ENCODE peak calls at places on chromosomes 13 and 19, in eight cellular contexts. B is NB4, H is tibial nerve, Z is neural progenitor cell, G is adrenal gland, Y is fibroblast of the aortic adventitia, O is astrocyte of the spinal cord, F is psoas muscle. T is an unnamed sample.

GRCh38 chr13:107534548-107534947 is 680.8 kb downstream of the LIG4 start:
- DNase-seq in B (no peak), H (no peak), Z (no peak), G (no peak), Y (no peak), O (peak), F (no peak), T (no peak)

GRCh38 chr19:12783226-12783848 is 7.9 kb upstream of the JUNB start:
- DNase-seq in B (peak), H (no peak), Z (no peak), G (no peak), Y (no peak), O (no peak), F (no peak), T (peak)

GRCh38 chr13:19985219-19985556 is 26.7 kb downstream of the ZMYM2 start:
- DNase-seq in B (no peak), H (no peak), Z (no peak), G (no peak), Y (no peak), O (no peak), F (no peak), T (no peak)

GRCh38 chr19:31378404-31378803 is 29.2 kb upstream of the TSHZ3 start:
- DNase-seq in B (no peak), H (no peak), Z (no peak), G (no peak), Y (peak), O (peak), F (no peak), T (no peak)

GRCh38 chr19:54206831-54207177 is 6.1 kb downstream of the RPS9 start:
- DNase-seq in B (no peak), H (no peak), Z (no peak), G (no peak), Y (no peak), O (no peak), F (no peak), T (peak)

GRCh38 chr13:45055902-45056648 is 64.2 kb upstream of the GTF2F2 start:
- DNase-seq in B (no peak), H (no peak), Z (peak), G (no peak), Y (peak), O (peak), F (no peak), T (no peak)

GRCh38 chr19:16566161-16566560 is 6.1 kb downstream of the SLC35E1 start:
- DNase-seq in B (no peak), H (no peak), Z (no peak), G (no peak), Y (no peak), O (no peak), F (no peak), T (no peak)

GRCh38 chr13:107681611-107682010 is 533.7 kb downstream of the LIG4 start:
- DNase-seq in B (no peak), H (no peak), Z (no peak), G (no peak), Y (no peak), O (no peak), F (no peak), T (no peak)

GRCh38 chr19:49338691-49339363 is 3.6 kb downstream of the CD37 start:
- DNase-seq in B (no peak), H (peak), Z (peak), G (peak), Y (no peak), O (peak), F (peak), T (peak)

GRCh38 chr19:39913682-39914333 is 20.6 kb downstream of the FCGBP start:
- DNase-seq in B (no peak), H (no peak), Z (no peak), G (no peak), Y (no peak), O (no peak), F (no peak), T (no peak)

GRCh38 chr19:50003810-50004419 is 21.3 kb downstream of the VRK3 start:
- DNase-seq in B (peak), H (no peak), Z (no peak), G (peak), Y (peak), O (peak), F (peak), T (peak)

GRCh38 chr19:30119180-30119920 is 177.3 kb downstream of the URI1 start:
- DNase-seq in B (no peak), H (no peak), Z (no peak), G (no peak), Y (no peak), O (no peak), F (no peak), T (no peak)

GRCh38 chr19:42051166-42052115 is 18.6 kb downstream of the GRIK5 start:
- DNase-seq in B (no peak), H (no peak), Z (no peak), G (no peak), Y (no peak), O (no peak), F (no peak), T (peak)

GRCh38 chr13:37138169-37138568 is 32.7 kb upstream of the CSNK1A1L start:
- DNase-seq in B (no peak), H (no peak), Z (no peak), G (no peak), Y (no peak), O (no peak), F (no peak), T (no peak)

GRCh38 chr19:29535432-29535831 is 9.6 kb downstream of the VSTM2B start:
- DNase-seq in B (no peak), H (no peak), Z (peak), G (no peak), Y (no peak), O (no peak), F (no peak), T (no peak)

GRCh38 chr19:12967907-12968306 is 1.5 kb upstream of the DAND5 start:
- DNase-seq in B (no peak), H (no peak), Z (no peak), G (no peak), Y (no peak), O (no peak), F (no peak), T (no peak)

GRCh38 chr19:16293133-16294085 is 31.2 kb upstream of the KLF2 start:
- DNase-seq in B (peak), H (peak), Z (no peak), G (peak), Y (peak), O (peak), F (peak), T (no peak)

DNA sequence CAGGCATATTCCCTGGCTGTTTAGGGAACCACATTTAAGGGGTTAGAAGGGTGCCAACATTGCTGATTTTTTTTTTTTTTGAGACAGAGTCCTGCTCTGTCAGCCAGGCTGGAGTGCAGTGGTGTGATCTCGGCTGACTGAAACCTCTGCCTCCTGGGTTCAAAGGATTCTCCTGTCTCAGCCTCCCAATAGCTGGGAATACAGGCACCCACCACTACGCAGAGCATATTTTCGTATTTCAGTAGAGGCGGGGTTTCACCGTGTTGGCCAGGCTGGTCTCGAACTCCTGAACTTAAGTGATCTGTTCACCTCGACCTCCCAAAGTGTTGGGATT is 7.8 kb upstream of the CRX start:
- DNase-seq in B (no peak), H (no peak), Z (no peak), G (no peak), Y (no peak), O (no peak), F (no peak), T (no peak)
- TF ChIP-seq CTCF in B (no peak), H (no peak), Z (no peak), G (no peak), Y (no peak), O (no peak), F (no peak), T (no peak)

GRCh38 chr13:112969692-112970338 is 801 bp downstream of the MCF2L start:
- DNase-seq in B (no peak), H (no peak), Z (no peak), G (no peak), Y (no peak), O (no peak), F (peak), T (no peak)
- H3K4me3 ChIP-seq in B (no peak), H (peak), Z (peak), G (no peak), Y (no peak), O (no peak), F (peak), T (no peak)

GRCh38 chr19:4233282-4233853 is 4.0 kb downstream of the EBI3 start:
- DNase-seq in B (peak), H (no peak), Z (peak), G (peak), Y (peak), O (no peak), F (no peak), T (peak)
- TF ChIP-seq CTCF in B (peak), H (peak), Z (peak), G (peak), Y (peak), O (peak), F (peak), T (peak)

GRCh38 chr19:58097349-58097748 is 682 bp downstream of the ZSCAN18 start:
- DNase-seq in B (no peak), H (no peak), Z (no peak), G (no peak), Y (no peak), O (no peak), F (no peak), T (no peak)
- H3K4me3 ChIP-seq in B (no peak), H (peak), Z (peak), G (no peak), Y (peak), O (peak), F (peak), T (no peak)

GRCh38 chr19:4579389-4579788 is 19.9 kb upstream of the SEMA6B start:
- DNase-seq in B (no peak), H (no peak), Z (no peak), G (no peak), Y (no peak), O (no peak), F (no peak), T (no peak)

GRCh38 chr19:4578552-4579248 is 19.2 kb upstream of the SEMA6B start:
- DNase-seq in B (no peak), H (no peak), Z (no peak), G (no peak), Y (no peak), O (no peak), F (no peak), T (no peak)

GRCh38 chr19:4575978-4576933 is 16.8 kb upstream of the SEMA6B start:
- DNase-seq in B (peak), H (peak), Z (peak), G (peak), Y (peak), O (peak), F (peak), T (peak)

GRCh38 chr19:4575267-4575793 is 15.8 kb upstream of the SEMA6B start:
- DNase-seq in B (peak), H (no peak), Z (peak), G (peak), Y (peak), O (peak), F (peak), T (no peak)

GRCh38 chr19:4577020-4577782 is 17.7 kb upstream of the SEMA6B start:
- DNase-seq in B (no peak), H (no peak), Z (no peak), G (no peak), Y (peak), O (peak), F (no peak), T (no peak)
- TF ChIP-seq CTCF in B (no peak), H (no peak), Z (no peak), G (no peak), Y (no peak), O (no peak), F (no peak), T (no peak)

DNA sequence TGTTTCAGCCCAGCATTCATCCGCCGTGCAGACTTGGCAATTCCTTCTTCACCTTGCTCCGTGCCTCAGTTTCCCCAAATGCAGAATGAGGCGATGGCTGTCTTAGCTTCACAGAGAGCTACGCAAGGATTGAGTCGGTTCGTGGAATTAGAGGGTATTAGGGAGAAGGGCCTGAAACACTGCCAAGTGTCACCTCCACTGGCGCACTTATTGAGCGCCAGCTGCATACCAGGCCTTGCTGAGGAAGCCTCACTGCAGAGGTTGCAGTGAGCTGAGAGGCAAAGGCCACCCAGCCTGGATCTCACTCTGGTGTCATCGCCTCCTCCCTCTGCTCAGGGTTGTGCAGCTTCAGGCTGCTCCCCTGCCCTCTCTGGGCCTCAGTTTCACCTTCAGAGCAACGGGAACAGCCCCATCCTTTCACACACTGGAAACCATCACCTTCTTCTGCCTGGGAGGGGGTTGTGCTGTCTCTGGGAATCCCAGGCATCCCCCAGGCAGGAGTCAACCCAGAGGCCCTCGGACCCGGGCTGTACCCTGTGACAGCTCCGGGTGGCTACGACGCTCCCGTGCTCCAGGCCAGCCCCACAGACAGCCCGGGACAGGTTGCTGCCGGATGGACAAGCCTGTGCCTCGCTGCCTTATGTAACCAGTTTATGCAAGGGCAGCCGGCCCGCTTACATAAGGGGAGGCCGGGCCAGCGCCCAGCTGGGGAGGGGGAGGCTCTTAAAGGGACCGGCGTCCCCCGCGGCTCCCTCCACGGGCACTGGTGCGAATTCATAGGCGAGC is 31.9 kb downstream of the NFIC start:
- DNase-seq in B (no peak), H (peak), Z (peak), G (peak), Y (peak), O (peak), F (peak), T (no peak)
- H3K4me3 ChIP-seq in B (no peak), H (peak), Z (no peak), G (no peak), Y (peak), O (no peak), F (peak), T (no peak)

GRCh38 chr19:36420961-36421748 is 2.7 kb upstream of the ZFP82 start:
- DNase-seq in B (no peak), H (no peak), Z (peak), G (peak), Y (peak), O (peak), F (no peak), T (no peak)
- TF ChIP-seq CTCF in B (no peak), H (no peak), Z (no peak), G (no peak), Y (no peak), O (no peak), F (no peak), T (no peak)

DNA sequence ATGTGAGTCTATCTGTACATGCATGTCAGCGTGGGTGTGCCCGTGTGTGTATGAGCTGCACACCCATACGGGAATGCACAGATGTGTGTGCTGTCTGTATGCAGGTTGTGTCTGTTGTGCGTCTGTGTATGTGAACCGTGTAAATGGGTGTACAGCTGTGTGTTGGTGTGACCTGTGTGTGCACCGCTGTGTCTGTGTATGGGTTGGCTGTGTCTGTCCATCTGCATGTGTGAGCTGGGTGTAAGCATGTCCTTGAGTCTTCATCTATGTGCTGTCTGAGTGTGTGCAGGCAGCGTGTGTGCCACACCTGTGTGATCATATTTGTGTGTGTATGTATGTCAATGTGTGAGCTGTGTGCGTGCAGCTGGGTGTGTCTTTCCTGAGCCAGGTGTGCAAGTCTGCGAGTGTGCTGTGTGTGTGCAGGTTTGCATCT is 1.6 kb downstream of the NOTCH3 start:
- DNase-seq in B (no peak), H (no peak), Z (no peak), G (no peak), Y (no peak), O (no peak), F (no peak), T (no peak)
- H3K4me3 ChIP-seq in B (no peak), H (no peak), Z (peak), G (no peak), Y (peak), O (no peak), F (peak), T (no peak)

DNA sequence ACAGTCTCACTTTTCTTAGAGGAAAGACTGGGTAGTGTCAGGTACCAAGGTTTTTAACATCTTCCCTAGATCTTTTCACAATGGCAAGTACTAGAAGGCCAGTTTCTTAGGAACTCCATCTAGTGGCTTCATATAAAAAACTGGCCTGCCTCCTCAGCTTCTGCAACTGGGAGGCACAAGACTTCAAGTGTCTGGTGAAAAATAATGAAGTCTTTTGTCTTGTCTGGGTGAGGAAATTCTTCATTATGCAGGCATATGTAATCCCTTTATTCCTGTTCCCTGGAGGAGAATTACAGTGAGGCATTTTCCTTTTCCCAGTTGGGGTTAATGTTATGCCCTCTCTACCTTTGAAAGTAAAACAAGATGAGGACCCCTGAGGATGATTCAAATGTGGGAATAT is 300.5 kb downstream of the NALCN start:
- DNase-seq in B (peak), H (no peak), Z (peak), G (no peak), Y (peak), O (peak), F (no peak), T (no peak)
- TF ChIP-seq CTCF in B (no peak), H (no peak), Z (peak), G (no peak), Y (peak), O (peak), F (no peak), T (no peak)

T was measured in GM12865.